ENCODE peak calls at places on chromosomes 5 and 9, in six cellular contexts. One of them, this sample, is unnamed.

GRCh38 chr5:154757647-154758406 is 2.6 kb downstream of the LARP1 start:
- DNase-seq in pancreas: peak
- DNase-seq in esophagus squamous epithelium: no peak
- DNase-seq in MM.1S: no peak
- DNase-seq in choroid plexus epithelial cell: no peak
- DNase-seq in GM12878: no peak
- DNase-seq in this sample: no peak

GRCh38 chr9:108322326-108323098 is 533.3 kb downstream of the ACTL7B start:
- DNase-seq in pancreas: no peak
- DNase-seq in esophagus squamous epithelium: no peak
- DNase-seq in MM.1S: no peak
- DNase-seq in choroid plexus epithelial cell: no peak
- DNase-seq in GM12878: no peak
- DNase-seq in this sample: no peak

GRCh38 chr9:16207161-16207560 is 654.3 kb downstream of the CCDC171 start:
- DNase-seq in pancreas: no peak
- DNase-seq in esophagus squamous epithelium: no peak
- DNase-seq in MM.1S: peak
- DNase-seq in choroid plexus epithelial cell: peak
- DNase-seq in GM12878: no peak
- DNase-seq in this sample: peak

GRCh38 chr9:95333426-95333825 is 15.9 kb upstream of the FANCC start:
- DNase-seq in pancreas: no peak
- DNase-seq in esophagus squamous epithelium: no peak
- DNase-seq in MM.1S: no peak
- DNase-seq in choroid plexus epithelial cell: no peak
- DNase-seq in GM12878: no peak
- DNase-seq in this sample: peak

GRCh38 chr5:144333336-144333920 is 162.8 kb downstream of the KCTD16 start:
- DNase-seq in pancreas: no peak
- DNase-seq in esophagus squamous epithelium: no peak
- DNase-seq in MM.1S: no peak
- DNase-seq in choroid plexus epithelial cell: peak
- DNase-seq in GM12878: peak
- DNase-seq in this sample: peak

GRCh38 chr5:68464424-68464823 is 248.9 kb downstream of the PIK3R1 start:
- DNase-seq in pancreas: no peak
- DNase-seq in esophagus squamous epithelium: no peak
- DNase-seq in MM.1S: no peak
- DNase-seq in choroid plexus epithelial cell: peak
- DNase-seq in GM12878: no peak
- DNase-seq in this sample: no peak

GRCh38 chr9:95139121-95139520 is 178.4 kb downstream of the FANCC start:
- DNase-seq in pancreas: no peak
- DNase-seq in esophagus squamous epithelium: no peak
- DNase-seq in MM.1S: no peak
- DNase-seq in choroid plexus epithelial cell: no peak
- DNase-seq in GM12878: no peak
- DNase-seq in this sample: no peak

GRCh38 chr5:143226872-143227271 is 176.6 kb downstream of the NR3C1 start:
- DNase-seq in pancreas: no peak
- DNase-seq in esophagus squamous epithelium: no peak
- DNase-seq in MM.1S: no peak
- DNase-seq in choroid plexus epithelial cell: no peak
- DNase-seq in GM12878: no peak
- DNase-seq in this sample: no peak

GRCh38 chr9:13186774-13187173 is 92.7 kb downstream of the MPDZ start:
- DNase-seq in pancreas: no peak
- DNase-seq in esophagus squamous epithelium: no peak
- DNase-seq in MM.1S: no peak
- DNase-seq in choroid plexus epithelial cell: no peak
- DNase-seq in GM12878: no peak
- DNase-seq in this sample: peak

GRCh38 chr5:64333891-64334290 is 168.2 kb downstream of the RNF180 start:
- DNase-seq in pancreas: no peak
- DNase-seq in esophagus squamous epithelium: no peak
- DNase-seq in MM.1S: no peak
- DNase-seq in choroid plexus epithelial cell: no peak
- DNase-seq in GM12878: no peak
- DNase-seq in this sample: no peak

DNA sequence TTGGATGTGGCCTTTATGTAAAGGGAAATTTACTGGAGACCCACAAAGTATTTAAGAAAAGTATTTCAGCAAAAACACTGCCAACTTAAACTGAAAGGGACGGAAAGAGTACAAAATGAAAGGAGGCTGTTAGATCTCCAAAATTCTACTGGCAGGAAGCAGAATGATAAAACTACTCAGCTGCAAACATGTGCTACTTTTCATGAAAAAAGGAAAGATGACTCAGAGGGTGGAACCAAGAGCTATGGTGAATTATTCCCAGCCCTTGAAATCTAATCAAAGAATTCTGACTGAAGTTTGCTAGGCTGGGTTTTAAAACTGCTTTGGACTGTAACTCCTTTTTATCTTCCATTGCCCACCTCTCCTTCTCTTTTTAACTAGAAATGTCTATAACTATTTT is 58.6 kb upstream of the ZBED3 start:
- DNase-seq in pancreas: no peak
- DNase-seq in esophagus squamous epithelium: no peak
- DNase-seq in MM.1S: no peak
- DNase-seq in choroid plexus epithelial cell: peak
- DNase-seq in GM12878: no peak
- DNase-seq in this sample: peak
- TF ChIP-seq CTCF in pancreas: no peak
- TF ChIP-seq CTCF in esophagus squamous epithelium: no peak
- TF ChIP-seq CTCF in MM.1S: no peak
- TF ChIP-seq CTCF in choroid plexus epithelial cell: no peak
- TF ChIP-seq CTCF in GM12878: no peak
- TF ChIP-seq CTCF in this sample: no peak

GRCh38 chr9:114000063-114000454 is 78.0 kb downstream of the AMBP start:
- DNase-seq in pancreas: peak
- DNase-seq in esophagus squamous epithelium: no peak
- DNase-seq in MM.1S: no peak
- DNase-seq in choroid plexus epithelial cell: no peak
- DNase-seq in GM12878: no peak
- DNase-seq in this sample: no peak

GRCh38 chr9:113999256-114000062 is 78.6 kb downstream of the AMBP start:
- DNase-seq in pancreas: peak
- DNase-seq in esophagus squamous epithelium: no peak
- DNase-seq in MM.1S: no peak
- DNase-seq in choroid plexus epithelial cell: no peak
- DNase-seq in GM12878: no peak
- DNase-seq in this sample: peak

GRCh38 chr9:113998114-113998513 is 80.0 kb downstream of the AMBP start:
- DNase-seq in pancreas: peak
- DNase-seq in esophagus squamous epithelium: no peak
- DNase-seq in MM.1S: no peak
- DNase-seq in choroid plexus epithelial cell: no peak
- DNase-seq in GM12878: no peak
- DNase-seq in this sample: no peak

GRCh38 chr9:113997610-113998009 is 80.5 kb downstream of the AMBP start:
- DNase-seq in pancreas: peak
- DNase-seq in esophagus squamous epithelium: no peak
- DNase-seq in MM.1S: no peak
- DNase-seq in choroid plexus epithelial cell: no peak
- DNase-seq in GM12878: no peak
- DNase-seq in this sample: no peak

DNA sequence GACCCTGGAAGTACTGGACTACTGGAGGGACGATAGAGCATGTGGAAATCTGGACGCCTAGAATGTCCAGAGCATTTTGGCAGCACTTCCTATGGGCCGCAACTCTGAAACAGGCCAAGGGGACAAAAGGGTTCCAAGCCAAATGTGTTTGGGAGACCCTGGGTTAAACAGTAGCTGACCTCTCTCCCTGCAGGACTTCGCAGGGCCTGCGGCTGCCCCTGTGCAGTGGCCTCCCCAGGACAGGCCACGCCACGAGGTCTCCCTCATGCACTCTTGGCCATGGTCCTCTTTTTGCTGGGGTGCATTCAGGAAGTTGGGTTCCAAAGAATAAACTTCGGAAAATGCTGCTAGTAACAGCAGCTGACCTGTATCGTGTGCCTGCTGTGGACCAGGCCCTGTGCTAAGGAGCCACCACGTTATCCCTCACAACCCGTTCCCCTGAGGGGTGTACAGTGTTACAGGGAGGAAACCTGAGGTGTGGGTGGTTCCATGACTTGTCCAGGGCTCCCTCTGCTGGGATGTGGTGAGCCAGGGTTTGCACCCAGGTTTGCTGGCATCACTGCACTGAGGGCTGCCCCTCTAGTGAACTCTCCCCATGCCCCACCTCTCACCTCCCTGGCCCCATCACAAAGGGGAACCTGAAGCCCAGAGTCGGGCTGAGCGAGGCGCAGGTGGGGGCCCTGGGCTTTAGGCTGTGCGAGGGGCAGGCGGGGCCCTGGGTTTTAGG is 79.4 kb downstream of the AMBP start:
- DNase-seq in pancreas: peak
- DNase-seq in esophagus squamous epithelium: no peak
- DNase-seq in MM.1S: no peak
- DNase-seq in choroid plexus epithelial cell: peak
- DNase-seq in GM12878: no peak
- DNase-seq in this sample: peak
- TF ChIP-seq CTCF in pancreas: no peak
- TF ChIP-seq CTCF in esophagus squamous epithelium: no peak
- TF ChIP-seq CTCF in MM.1S: no peak
- TF ChIP-seq CTCF in choroid plexus epithelial cell: peak
- TF ChIP-seq CTCF in GM12878: no peak
- TF ChIP-seq CTCF in this sample: peak

GRCh38 chr9:928363-929042 is 48.0 kb upstream of the DMRT3 start:
- DNase-seq in pancreas: no peak
- DNase-seq in esophagus squamous epithelium: no peak
- DNase-seq in MM.1S: peak
- DNase-seq in choroid plexus epithelial cell: no peak
- DNase-seq in GM12878: no peak
- DNase-seq in this sample: no peak
- TF ChIP-seq CTCF in pancreas: peak
- TF ChIP-seq CTCF in esophagus squamous epithelium: peak
- TF ChIP-seq CTCF in MM.1S: peak
- TF ChIP-seq CTCF in choroid plexus epithelial cell: peak
- TF ChIP-seq CTCF in GM12878: peak
- TF ChIP-seq CTCF in this sample: peak

DNA sequence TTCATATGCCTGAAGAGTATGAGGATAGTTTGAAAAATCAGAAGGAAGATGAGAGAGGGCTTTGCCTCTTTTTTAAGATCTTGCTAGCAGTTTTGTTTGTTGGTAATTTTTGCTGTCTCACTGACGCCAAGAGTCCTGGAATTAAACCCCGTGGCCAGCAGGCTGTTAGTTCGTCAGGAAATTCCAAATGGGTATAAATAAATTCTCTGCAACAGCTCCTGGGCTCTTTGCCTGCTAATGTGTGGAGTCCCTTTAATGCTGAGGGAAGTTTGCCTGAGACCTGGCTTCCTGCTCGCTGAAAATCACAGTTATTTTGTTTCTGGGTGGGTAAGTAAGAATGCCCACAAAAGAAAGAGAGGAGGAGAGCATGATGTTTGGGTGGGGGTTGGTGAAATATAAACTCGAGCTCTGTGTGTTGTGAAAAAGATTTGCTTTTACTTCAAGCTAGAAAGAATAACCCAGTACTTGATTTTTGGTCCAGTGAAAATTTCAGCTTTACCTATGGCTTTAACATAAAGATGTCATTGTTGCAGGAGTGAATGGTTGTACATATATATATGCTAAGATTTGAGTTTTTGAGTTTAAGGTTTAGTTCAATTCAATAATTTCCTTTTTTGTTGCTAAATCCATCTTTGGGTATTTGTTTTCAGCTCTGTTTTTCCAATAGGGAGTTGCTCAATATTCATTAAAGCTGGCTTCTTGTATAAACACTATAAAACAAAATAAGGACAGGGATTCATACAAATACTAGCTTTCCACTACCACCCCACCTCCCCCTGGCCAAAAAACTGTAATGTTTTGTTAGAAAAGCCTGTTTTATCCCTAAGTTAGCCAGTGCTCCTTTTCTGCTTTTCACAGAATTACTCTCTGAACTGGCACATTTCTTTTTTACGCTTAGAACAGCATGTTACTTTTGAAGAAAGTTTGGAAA is 147.8 kb upstream of the DMRT1 start:
- DNase-seq in pancreas: no peak
- DNase-seq in esophagus squamous epithelium: no peak
- DNase-seq in MM.1S: no peak
- DNase-seq in choroid plexus epithelial cell: peak
- DNase-seq in GM12878: no peak
- DNase-seq in this sample: peak
- TF ChIP-seq CTCF in pancreas: no peak
- TF ChIP-seq CTCF in esophagus squamous epithelium: no peak
- TF ChIP-seq CTCF in MM.1S: no peak
- TF ChIP-seq CTCF in choroid plexus epithelial cell: no peak
- TF ChIP-seq CTCF in GM12878: no peak
- TF ChIP-seq CTCF in this sample: no peak

DNA sequence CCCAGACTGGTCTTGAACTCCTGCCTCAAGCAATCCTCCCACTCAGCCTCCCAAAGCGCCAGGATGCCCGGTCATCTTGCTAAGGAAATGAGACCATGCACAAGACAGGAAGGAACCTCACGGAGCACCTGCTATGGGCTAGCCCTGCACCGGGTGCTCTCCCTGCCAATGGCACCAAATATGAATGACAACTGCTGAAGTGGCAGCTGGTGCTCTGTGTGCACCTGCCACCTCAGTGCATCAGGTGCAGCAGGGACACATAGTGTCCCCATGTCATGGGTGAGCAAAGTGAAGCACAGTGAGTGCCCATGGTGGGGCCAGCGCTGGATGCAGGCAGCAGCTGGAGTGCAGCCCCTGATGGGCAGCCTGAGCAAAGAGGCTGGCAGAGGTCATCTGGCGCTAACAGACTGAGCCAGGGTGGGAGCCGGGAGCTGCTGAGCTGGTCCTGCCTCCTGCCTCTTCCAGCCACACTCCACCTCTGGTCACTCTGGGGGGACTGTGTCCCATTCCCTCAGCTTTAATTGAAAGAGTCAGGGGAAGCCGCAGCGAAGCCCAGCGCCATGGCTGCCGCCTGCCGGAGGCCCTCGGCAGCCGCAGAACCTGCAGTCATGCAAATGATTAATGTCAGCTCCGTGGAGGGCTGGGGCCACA is 46.4 kb downstream of the BARX1 start:
- DNase-seq in pancreas: no peak
- DNase-seq in esophagus squamous epithelium: no peak
- DNase-seq in MM.1S: peak
- DNase-seq in choroid plexus epithelial cell: peak
- DNase-seq in GM12878: no peak
- DNase-seq in this sample: no peak
- TF ChIP-seq CTCF in pancreas: no peak
- TF ChIP-seq CTCF in esophagus squamous epithelium: no peak
- TF ChIP-seq CTCF in MM.1S: peak
- TF ChIP-seq CTCF in choroid plexus epithelial cell: peak
- TF ChIP-seq CTCF in GM12878: no peak
- TF ChIP-seq CTCF in this sample: no peak

This sample was measured in fibroblast of the aortic adventitia.